ENCODE peak calls at places on chromosomes 7 and 10, in six cellular contexts. W is astrocyte of the spinal cord, V is A549, X is kidney, E is AG04449, Z is uterus. B is an unnamed sample.

GRCh38 chr10:77643795-77644468 is 6.3 kb upstream of the KCNMA1 start:
- DNase-seq in W (peak), V (peak), X (no peak), E (no peak), Z (no peak), B (peak)

GRCh38 chr7:121440857-121441503 is 44.9 kb upstream of the FAM3C start:
- DNase-seq in W (no peak), V (no peak), X (peak), E (no peak), Z (no peak), B (no peak)

GRCh38 chr7:27943261-27943660 is 203.3 kb downstream of the TAX1BP1 start:
- DNase-seq in W (no peak), V (no peak), X (no peak), E (no peak), Z (no peak), B (peak)

GRCh38 chr10:108561649-108562048 is 1361.7 kb downstream of the XPNPEP1 start:
- DNase-seq in W (peak), V (no peak), X (no peak), E (peak), Z (no peak), B (peak)

GRCh38 chr10:96370575-96371157 is 11.9 kb upstream of the OPALIN start:
- DNase-seq in W (peak), V (peak), X (no peak), E (no peak), Z (peak), B (no peak)

GRCh38 chr10:83612050-83612449 is 527.3 kb upstream of the GHITM start:
- DNase-seq in W (peak), V (no peak), X (no peak), E (no peak), Z (no peak), B (peak)

GRCh38 chr10:13795653-13796555 is 209.1 kb downstream of the PRPF18 start:
- DNase-seq in W (no peak), V (no peak), X (no peak), E (no peak), Z (no peak), B (no peak)

GRCh38 chr7:41451826-41452225 is 251.1 kb downstream of the INHBA start:
- DNase-seq in W (no peak), V (no peak), X (no peak), E (no peak), Z (no peak), B (peak)

GRCh38 chr7:66778201-66778600 is 37.7 kb downstream of the RABGEF1 start:
- DNase-seq in W (peak), V (no peak), X (no peak), E (peak), Z (no peak), B (no peak)

GRCh38 chr7:67518580-67518979 is 521.9 kb downstream of the TYW1 start:
- DNase-seq in W (no peak), V (no peak), X (no peak), E (no peak), Z (no peak), B (no peak)

GRCh38 chr7:7830122-7830878 is 111.9 kb upstream of the RPA3 start:
- DNase-seq in W (peak), V (no peak), X (no peak), E (no peak), Z (no peak), B (peak)

GRCh38 chr10:103470755-103471653 is 8.0 kb downstream of the CALHM3 start:
- DNase-seq in W (no peak), V (no peak), X (no peak), E (no peak), Z (no peak), B (no peak)

GRCh38 chr10:69160809-69161225 is 19.2 kb upstream of the SUPV3L1 start:
- DNase-seq in W (peak), V (peak), X (no peak), E (peak), Z (no peak), B (peak)

GRCh38 chr7:80729586-80730320 is 91.3 kb downstream of the CD36 start:
- DNase-seq in W (peak), V (no peak), X (no peak), E (peak), Z (peak), B (peak)

GRCh38 chr7:89607797-89608196 is 546.5 kb upstream of the STEAP1 start:
- DNase-seq in W (no peak), V (no peak), X (no peak), E (no peak), Z (no peak), B (no peak)

GRCh38 chr10:77737608-77738007 is 100.0 kb upstream of the KCNMA1 start:
- DNase-seq in W (peak), V (peak), X (no peak), E (peak), Z (no peak), B (peak)

GRCh38 chr10:28839600-28840007 is 162.3 kb downstream of the BAMBI start:
- DNase-seq in W (peak), V (peak), X (no peak), E (no peak), Z (peak), B (no peak)

GRCh38 chr7:106111671-106112117 is 418 bp downstream of the SYPL1 start:
- DNase-seq in W (peak), V (peak), X (peak), E (no peak), Z (no peak), B (peak)

GRCh38 chr10:121838149-121838548 is 89.7 kb downstream of the ATE1 start:
- DNase-seq in W (no peak), V (no peak), X (no peak), E (no peak), Z (no peak), B (no peak)

GRCh38 chr10:89327803-89328441 is at the start of gene IFIT3:
- DNase-seq in W (peak), V (peak), X (no peak), E (peak), Z (peak), B (peak)

GRCh38 chr7:93923946-93924345 is 2.4 kb downstream of the GNG11 start:
- DNase-seq in W (no peak), V (no peak), X (no peak), E (no peak), Z (no peak), B (peak)

GRCh38 chr7:91025906-91026390 is 238.3 kb upstream of the FZD1 start:
- DNase-seq in W (no peak), V (no peak), X (no peak), E (no peak), Z (no peak), B (no peak)

GRCh38 chr10:17865351-17865750 is 56.2 kb downstream of the MRC1 start:
- DNase-seq in W (no peak), V (no peak), X (no peak), E (no peak), Z (no peak), B (no peak)

GRCh38 chr10:75400769-75401568 is 595 bp downstream of the ZNF503 start:
- DNase-seq in W (peak), V (peak), X (peak), E (no peak), Z (peak), B (peak)

GRCh38 chr7:142508251-142508650 is 241.0 kb upstream of the PRSS1 start:
- DNase-seq in W (no peak), V (no peak), X (no peak), E (no peak), Z (no peak), B (no peak)

GRCh38 chr7:99406557-99406956 is 1.8 kb downstream of the PDAP1 start:
- DNase-seq in W (no peak), V (no peak), X (no peak), E (no peak), Z (no peak), B (no peak)
- TF ChIP-seq CTCF in W (no peak), V (no peak), X (no peak), E (no peak), Z (no peak), B (no peak)

GRCh38 chr10:100483876-100484666 is 21.3 kb downstream of the WNT8B start:
- DNase-seq in W (no peak), V (no peak), X (no peak), E (no peak), Z (no peak), B (no peak)

GRCh38 chr10:100485336-100485735 is 22.5 kb downstream of the WNT8B start:
- DNase-seq in W (no peak), V (no peak), X (no peak), E (no peak), Z (no peak), B (no peak)

GRCh38 chr10:100482181-100482833 is 19.5 kb downstream of the WNT8B start:
- DNase-seq in W (peak), V (peak), X (peak), E (no peak), Z (peak), B (peak)

GRCh38 chr10:100481462-100482081 is 18.8 kb downstream of the WNT8B start:
- DNase-seq in W (peak), V (peak), X (peak), E (no peak), Z (peak), B (peak)

GRCh38 chr10:100482834-100483185 is 20.0 kb downstream of the WNT8B start:
- DNase-seq in W (no peak), V (no peak), X (no peak), E (no peak), Z (no peak), B (no peak)
- H3K4me3 ChIP-seq in W (no peak), V (peak), X (peak), E (peak), Z (no peak), B (no peak)

GRCh38 chr7:1309996-1310395 is 77.3 kb downstream of the UNCX start:
- DNase-seq in W (no peak), V (no peak), X (no peak), E (no peak), Z (no peak), B (no peak)

GRCh38 chr7:1311406-1312097 is 78.9 kb downstream of the UNCX start:
- DNase-seq in W (no peak), V (no peak), X (no peak), E (no peak), Z (no peak), B (no peak)

GRCh38 chr7:1307828-1308227 is 75.2 kb downstream of the UNCX start:
- DNase-seq in W (no peak), V (no peak), X (no peak), E (no peak), Z (no peak), B (no peak)

GRCh38 chr7:1310936-1311335 is 78.3 kb downstream of the UNCX start:
- DNase-seq in W (no peak), V (no peak), X (no peak), E (no peak), Z (no peak), B (no peak)

GRCh38 chr7:1309290-1309689 is 76.6 kb downstream of the UNCX start:
- DNase-seq in W (no peak), V (no peak), X (no peak), E (no peak), Z (no peak), B (no peak)
- TF ChIP-seq CTCF in W (no peak), V (no peak), X (no peak), E (no peak), Z (no peak), B (no peak)

GRCh38 chr7:35258125-35258890 is 4.4 kb upstream of the TBX20 start:
- DNase-seq in W (no peak), V (no peak), X (peak), E (no peak), Z (no peak), B (no peak)

GRCh38 chr7:35261041-35261440 is 7.1 kb upstream of the TBX20 start:
- DNase-seq in W (no peak), V (no peak), X (no peak), E (no peak), Z (no peak), B (no peak)

GRCh38 chr7:35258891-35259537 is 5.1 kb upstream of the TBX20 start:
- DNase-seq in W (no peak), V (no peak), X (no peak), E (no peak), Z (no peak), B (no peak)

GRCh38 chr7:35260254-35260653 is 6.4 kb upstream of the TBX20 start:
- DNase-seq in W (no peak), V (no peak), X (no peak), E (no peak), Z (no peak), B (no peak)

GRCh38 chr7:35259555-35259954 is 5.7 kb upstream of the TBX20 start:
- DNase-seq in W (peak), V (no peak), X (no peak), E (no peak), Z (no peak), B (no peak)
- H3K4me3 ChIP-seq in W (no peak), V (no peak), X (no peak), E (no peak), Z (no peak), B (no peak)

GRCh38 chr7:70435634-70436033 is 696.3 kb upstream of the GALNT17 start:
- DNase-seq in W (no peak), V (no peak), X (no peak), E (no peak), Z (no peak), B (no peak)

GRCh38 chr7:70434821-70435220 is 697.1 kb upstream of the GALNT17 start:
- DNase-seq in W (no peak), V (no peak), X (no peak), E (no peak), Z (no peak), B (no peak)

GRCh38 chr7:70436815-70437350 is 695.1 kb upstream of the GALNT17 start:
- DNase-seq in W (no peak), V (no peak), X (no peak), E (no peak), Z (no peak), B (no peak)

GRCh38 chr7:70432567-70433001 is 699.4 kb upstream of the GALNT17 start:
- DNase-seq in W (no peak), V (no peak), X (no peak), E (no peak), Z (no peak), B (no peak)

GRCh38 chr7:70434376-70434775 is 697.6 kb upstream of the GALNT17 start:
- DNase-seq in W (no peak), V (peak), X (no peak), E (no peak), Z (no peak), B (no peak)
- TF ChIP-seq CTCF in W (no peak), V (no peak), X (no peak), E (no peak), Z (no peak), B (no peak)

DNA sequence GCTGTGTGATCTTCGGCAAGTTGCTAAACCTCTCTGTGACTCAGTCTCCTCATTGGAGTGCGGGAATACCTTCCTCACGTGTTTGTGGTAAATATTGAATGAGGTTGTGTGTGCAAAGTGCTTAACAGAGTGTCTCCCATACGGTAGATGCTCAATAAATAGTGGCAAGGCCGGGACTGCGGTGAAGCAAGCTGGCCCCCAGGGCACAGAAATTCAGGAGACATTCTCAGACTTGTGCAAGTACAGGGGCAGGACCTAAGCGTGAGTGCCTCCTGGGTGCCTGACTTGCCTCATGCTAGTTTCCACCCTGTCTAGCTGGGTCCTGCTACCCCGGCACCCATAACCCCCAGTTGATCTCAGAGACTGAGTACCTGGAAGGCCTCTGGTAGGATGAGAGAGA is 97.8 kb downstream of the CDH23 start:
- DNase-seq in W (no peak), V (no peak), X (peak), E (no peak), Z (no peak), B (no peak)
- H3K4me3 ChIP-seq in W (no peak), V (no peak), X (no peak), E (no peak), Z (no peak), B (no peak)

GRCh38 chr10:32377458-32378370 is 30.8 kb upstream of the EPC1 start:
- DNase-seq in W (peak), V (peak), X (no peak), E (no peak), Z (no peak), B (peak)
- TF ChIP-seq CTCF in W (peak), V (peak), X (peak), E (peak), Z (peak), B (peak)